ENCODE peak calls at places on chromosomes 16 and 17, in eight cellular contexts. K is IMR-90; F is RWPE1; G is left lung; B is WTC11; M is GM12865; Q is Calu3; H is CD8-positive, alpha-beta T cell. Y is an unnamed sample.

GRCh38 chr16:57577691-57578224 is 35.3 kb downstream of the ADGRG5 start:
- DNase-seq in K (no peak), F (no peak), G (no peak), B (no peak), M (no peak), Q (no peak), H (no peak), Y (no peak)

GRCh38 chr17:13888043-13888442 is 181.3 kb upstream of the COX10 start:
- DNase-seq in K (peak; percentile 35), F (no peak), G (no peak), B (no peak), M (no peak), Q (no peak), H (no peak), Y (no peak)

GRCh38 chr17:10631048-10631700 is 25.9 kb downstream of the MYH3 start:
- DNase-seq in K (peak; percentile 10), F (peak; percentile 33), G (no peak), B (peak; percentile 69), M (peak; percentile 29), Q (peak; percentile 47), H (no peak), Y (peak; percentile 74)

GRCh38 chr17:751269-752001 is 629 bp downstream of the GEMIN4 start:
- DNase-seq in K (peak; percentile 45), F (peak; percentile 59), G (no peak), B (peak; percentile 16), M (peak; percentile 76), Q (peak; percentile 31), H (peak; percentile 25), Y (no peak)

GRCh38 chr16:48326937-48327336 is 58.3 kb downstream of the SIAH1 start:
- DNase-seq in K (no peak), F (no peak), G (no peak), B (no peak), M (peak; percentile 29), Q (no peak), H (no peak), Y (no peak)

GRCh38 chr16:2969545-2970521 is 685 bp downstream of the PAQR4 start:
- DNase-seq in K (peak; percentile 49), F (peak; percentile 61), G (peak; percentile 81), B (peak; percentile 85), M (peak; percentile 86), Q (peak; percentile 92), H (peak; percentile 33), Y (peak; percentile 71)

GRCh38 chr17:37541880-37542675 is 52.4 kb downstream of the DUSP14 start:
- DNase-seq in K (peak; percentile 83), F (peak; percentile 15), G (no peak), B (no peak), M (no peak), Q (no peak), H (no peak), Y (no peak)

GRCh38 chr17:81494984-81495383 is 17.6 kb downstream of the ACTG1 start:
- DNase-seq in K (no peak), F (no peak), G (no peak), B (no peak), M (peak; percentile 39), Q (peak; percentile 37), H (no peak), Y (no peak)

GRCh38 chr16:14373406-14373805 is 256.7 kb downstream of the PARN start:
- DNase-seq in K (no peak), F (no peak), G (no peak), B (no peak), M (no peak), Q (no peak), H (no peak), Y (no peak)

GRCh38 chr17:3027786-3028532 is 35.4 kb downstream of the OR1D5 start:
- DNase-seq in K (no peak), F (no peak), G (peak; percentile 24), B (no peak), M (no peak), Q (no peak), H (no peak), Y (no peak)

GRCh38 chr17:1865252-1866037 is 35.6 kb downstream of the RPA1 start:
- DNase-seq in K (peak; percentile 12), F (peak; percentile 48), G (no peak), B (peak; percentile 37), M (peak; percentile 52), Q (peak; percentile 62), H (peak; percentile 16), Y (peak; percentile 50)
- TF ChIP-seq CTCF in K (peak; percentile 57), F (peak; percentile 75), G (peak; percentile 59), B (peak; percentile 46), M (peak; percentile 49), Q (peak; percentile 34), H (peak; percentile 82), Y (peak; percentile 44)

GRCh38 chr16:67028555-67029248 is at the start of gene CBFB:
- DNase-seq in K (peak; percentile 89), F (peak; percentile 97), G (peak; percentile 93), B (peak; percentile 78), M (peak; percentile 97), Q (peak; percentile 97), H (peak; percentile 88), Y (peak; percentile 91)
- TF ChIP-seq CTCF in K (peak; percentile 1), F (no peak), G (peak; percentile 10), B (no peak), M (peak; percentile 12), Q (peak; percentile 15), H (no peak), Y (no peak)

DNA sequence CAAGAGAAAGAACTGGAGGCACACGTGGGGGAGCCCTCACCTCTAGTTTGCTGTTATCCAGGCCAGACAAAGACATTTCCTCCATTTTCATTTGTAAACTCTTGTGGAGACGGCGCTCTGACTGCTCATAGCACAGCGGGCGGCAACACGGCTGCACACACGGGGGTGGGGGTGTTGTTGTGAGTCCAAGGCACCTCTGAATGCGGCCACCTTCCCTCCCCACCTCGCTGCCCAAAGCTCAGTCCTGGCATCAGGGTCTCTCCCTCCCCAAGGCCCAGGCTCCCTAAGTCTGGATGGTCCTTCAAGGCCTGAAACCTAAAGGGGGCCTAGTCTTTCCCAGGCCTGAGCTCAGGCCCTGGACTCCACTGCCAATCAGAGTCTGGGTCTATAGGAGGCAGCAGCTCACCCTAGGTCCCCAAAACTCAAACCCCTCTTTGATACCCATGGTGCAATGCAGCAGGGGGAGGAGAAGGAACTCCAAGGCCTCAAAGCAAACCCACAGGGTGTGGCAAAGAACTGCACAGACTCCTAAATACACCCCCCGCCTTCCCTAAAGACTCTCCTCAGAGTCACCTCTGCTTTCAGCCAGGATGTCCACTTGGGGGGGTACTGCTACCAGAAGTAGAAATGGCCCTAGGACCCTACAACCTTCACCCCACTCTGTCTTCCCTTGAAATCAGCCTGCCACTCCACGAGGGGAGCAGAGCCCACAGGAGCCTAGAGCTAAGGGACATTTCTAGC is 1.5 kb downstream of the ATXN7L3 start:
- DNase-seq in K (peak; percentile 41), F (peak; percentile 45), G (no peak), B (no peak), M (peak; percentile 85), Q (peak; percentile 56), H (no peak), Y (no peak)
- TF ChIP-seq CTCF in K (peak; percentile 33), F (peak; percentile 16), G (no peak), B (no peak), M (peak; percentile 0), Q (no peak), H (no peak), Y (no peak)

DNA sequence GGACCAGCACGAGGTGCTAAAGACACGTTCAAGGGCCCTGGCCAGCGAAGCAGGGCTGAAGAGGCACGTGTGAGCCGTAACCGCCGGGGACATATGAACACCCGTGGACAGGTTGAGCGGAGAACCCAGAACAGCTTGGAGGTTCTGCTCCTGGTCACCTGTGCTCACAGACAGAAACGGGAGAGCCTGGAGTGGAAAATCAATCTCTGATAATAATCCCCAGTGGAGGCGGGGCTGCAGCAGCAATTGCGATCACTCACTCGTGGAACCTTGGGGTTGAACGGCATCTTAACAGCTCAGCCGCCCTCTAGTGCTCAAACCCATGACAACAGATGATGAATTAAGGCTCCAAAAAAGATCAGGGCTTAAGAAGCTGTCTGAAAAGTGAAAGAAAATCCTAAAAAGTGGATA is 25.6 kb downstream of the WIPI1 start:
- DNase-seq in K (peak; percentile 23), F (peak; percentile 4), G (no peak), B (peak; percentile 42), M (peak; percentile 62), Q (no peak), H (peak; percentile 20), Y (peak; percentile 22)
- TF ChIP-seq CTCF in K (peak; percentile 28), F (no peak), G (no peak), B (no peak), M (peak; percentile 32), Q (no peak), H (peak; percentile 49), Y (no peak)

GRCh38 chr16:31033709-31034492 is 543 bp downstream of the STX4 start:
- DNase-seq in K (peak; percentile 70), F (peak; percentile 98), G (peak; percentile 93), B (peak; percentile 92), M (peak; percentile 85), Q (peak; percentile 94), H (peak; percentile 67), Y (peak; percentile 80)

GRCh38 chr16:31038993-31039392 is 5.6 kb downstream of the STX4 start:
- DNase-seq in K (no peak), F (no peak), G (no peak), B (no peak), M (no peak), Q (no peak), H (no peak), Y (no peak)

GRCh38 chr16:31029272-31029671 is 4.1 kb upstream of the STX4 start:
- DNase-seq in K (no peak), F (no peak), G (no peak), B (no peak), M (no peak), Q (no peak), H (no peak), Y (no peak)

GRCh38 chr16:31032736-31033708 is at the start of gene STX4:
- DNase-seq in K (peak; percentile 98), F (peak; percentile 96), G (peak; percentile 99), B (peak; percentile 96), M (peak; percentile 99), Q (peak; percentile 97), H (peak; percentile 95), Y (peak; percentile 95)
- TF ChIP-seq CTCF in K (no peak), F (no peak), G (no peak), B (no peak), M (no peak), Q (no peak), H (no peak), Y (no peak)